ENCODE peak calls at places on chromosome 2, in eight cellular contexts. One of them, this sample, is unnamed. For H3K4me1, the result is how much of the 10 kb centered on the place peaks cover.

GRCh38 chr2:118994172-118994700 is 52.2 kb downstream of the MARCO start:
- DNase-seq in cardiac muscle cell: no peak
- DNase-seq in BE2C: no peak
- DNase-seq in uterus: no peak
- DNase-seq in tibial artery: peak
- DNase-seq in prostate gland: no peak
- DNase-seq in stomach: peak
- DNase-seq in IMR-90: no peak
- DNase-seq in this sample: no peak

GRCh38 chr2:166627893-166628292 is 133.8 kb upstream of the SCN7A start:
- DNase-seq in cardiac muscle cell: no peak
- DNase-seq in BE2C: no peak
- DNase-seq in uterus: no peak
- DNase-seq in tibial artery: no peak
- DNase-seq in prostate gland: no peak
- DNase-seq in stomach: no peak
- DNase-seq in IMR-90: peak
- DNase-seq in this sample: no peak

GRCh38 chr2:64708834-64709233 is 55.1 kb upstream of the SERTAD2 start:
- DNase-seq in cardiac muscle cell: no peak
- DNase-seq in BE2C: no peak
- DNase-seq in uterus: no peak
- DNase-seq in tibial artery: no peak
- DNase-seq in prostate gland: no peak
- DNase-seq in stomach: no peak
- DNase-seq in IMR-90: no peak
- DNase-seq in this sample: no peak

GRCh38 chr2:45668509-45668908 is 17.0 kb downstream of the PRKCE start:
- DNase-seq in cardiac muscle cell: no peak
- DNase-seq in BE2C: no peak
- DNase-seq in uterus: no peak
- DNase-seq in tibial artery: no peak
- DNase-seq in prostate gland: no peak
- DNase-seq in stomach: no peak
- DNase-seq in IMR-90: no peak
- DNase-seq in this sample: no peak

GRCh38 chr2:166179201-166179600 is 51.4 kb upstream of the SCN1A start:
- DNase-seq in cardiac muscle cell: peak
- DNase-seq in BE2C: no peak
- DNase-seq in uterus: no peak
- DNase-seq in tibial artery: no peak
- DNase-seq in prostate gland: no peak
- DNase-seq in stomach: no peak
- DNase-seq in IMR-90: peak
- DNase-seq in this sample: no peak

GRCh38 chr2:8144785-8145184 is 537.1 kb upstream of the ID2 start:
- DNase-seq in cardiac muscle cell: peak
- DNase-seq in BE2C: no peak
- DNase-seq in uterus: no peak
- DNase-seq in tibial artery: no peak
- DNase-seq in prostate gland: no peak
- DNase-seq in stomach: no peak
- DNase-seq in IMR-90: peak
- DNase-seq in this sample: no peak

GRCh38 chr2:148927010-148927409 is 52.0 kb downstream of the KIF5C start:
- DNase-seq in cardiac muscle cell: no peak
- DNase-seq in BE2C: no peak
- DNase-seq in uterus: no peak
- DNase-seq in tibial artery: no peak
- DNase-seq in prostate gland: no peak
- DNase-seq in stomach: no peak
- DNase-seq in IMR-90: no peak
- DNase-seq in this sample: peak

GRCh38 chr2:217223222-217223930 is 363.5 kb upstream of the TNP1 start:
- DNase-seq in cardiac muscle cell: peak
- DNase-seq in BE2C: no peak
- DNase-seq in uterus: no peak
- DNase-seq in tibial artery: no peak
- DNase-seq in prostate gland: no peak
- DNase-seq in stomach: no peak
- DNase-seq in IMR-90: peak
- DNase-seq in this sample: peak

GRCh38 chr2:105104208-105104731 is 66.4 kb downstream of the MRPS9 start:
- DNase-seq in cardiac muscle cell: peak
- DNase-seq in BE2C: no peak
- DNase-seq in uterus: no peak
- DNase-seq in tibial artery: no peak
- DNase-seq in prostate gland: no peak
- DNase-seq in stomach: no peak
- DNase-seq in IMR-90: peak
- DNase-seq in this sample: no peak

GRCh38 chr2:134446431-134447091 is 192.7 kb downstream of the MGAT5 start:
- DNase-seq in cardiac muscle cell: peak
- DNase-seq in BE2C: no peak
- DNase-seq in uterus: no peak
- DNase-seq in tibial artery: no peak
- DNase-seq in prostate gland: no peak
- DNase-seq in stomach: no peak
- DNase-seq in IMR-90: peak
- DNase-seq in this sample: no peak

GRCh38 chr2:190879474-190880373 is 897 bp upstream of the GLS start:
- DNase-seq in cardiac muscle cell: peak
- DNase-seq in BE2C: no peak
- DNase-seq in uterus: no peak
- DNase-seq in tibial artery: no peak
- DNase-seq in prostate gland: no peak
- DNase-seq in stomach: no peak
- DNase-seq in IMR-90: no peak
- DNase-seq in this sample: no peak

GRCh38 chr2:115549731-115550130 is 1107.3 kb downstream of the DPP10 start:
- DNase-seq in cardiac muscle cell: no peak
- DNase-seq in BE2C: no peak
- DNase-seq in uterus: no peak
- DNase-seq in tibial artery: no peak
- DNase-seq in prostate gland: no peak
- DNase-seq in stomach: no peak
- DNase-seq in IMR-90: no peak
- DNase-seq in this sample: no peak

DNA sequence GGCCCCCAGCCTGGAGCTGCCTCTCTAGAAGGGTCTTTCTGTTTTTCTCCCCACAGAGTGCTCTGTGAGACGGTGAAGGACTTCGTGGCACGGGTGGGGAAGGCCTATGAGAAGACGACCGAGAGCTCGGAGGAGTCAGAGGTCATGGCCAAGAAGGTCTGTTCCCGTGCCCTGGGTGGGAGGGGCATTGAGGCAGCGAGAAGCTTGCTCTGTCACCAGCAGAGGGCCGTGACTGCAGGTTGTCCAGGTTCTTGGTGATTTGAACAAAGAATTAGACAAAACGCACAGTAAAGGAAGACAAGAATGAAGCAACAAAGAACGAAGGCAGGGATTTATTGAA is 93.9 kb downstream of the DGKD start:
- DNase-seq in cardiac muscle cell: peak
- DNase-seq in BE2C: no peak
- DNase-seq in uterus: no peak
- DNase-seq in tibial artery: peak
- DNase-seq in prostate gland: no peak
- DNase-seq in stomach: no peak
- DNase-seq in IMR-90: no peak
- DNase-seq in this sample: no peak
- TF ChIP-seq CTCF in cardiac muscle cell: peak
- TF ChIP-seq CTCF in BE2C: peak
- TF ChIP-seq CTCF in uterus: no peak
- TF ChIP-seq CTCF in tibial artery: no peak
- TF ChIP-seq CTCF in prostate gland: no peak
- TF ChIP-seq CTCF in stomach: no peak
- TF ChIP-seq CTCF in IMR-90: peak
- TF ChIP-seq CTCF in this sample: peak

GRCh38 chr2:88753833-88754584 is 62.5 kb downstream of the RPIA start:
- DNase-seq in cardiac muscle cell: peak
- DNase-seq in BE2C: no peak
- DNase-seq in uterus: no peak
- DNase-seq in tibial artery: no peak
- DNase-seq in prostate gland: no peak
- DNase-seq in stomach: no peak
- DNase-seq in IMR-90: peak
- DNase-seq in this sample: no peak
- H3K4me1 ChIP-seq in cardiac muscle cell: under half
- H3K4me1 ChIP-seq in BE2C: under half
- H3K4me1 ChIP-seq in uterus: under half
- H3K4me1 ChIP-seq in tibial artery: under half
- H3K4me1 ChIP-seq in prostate gland: under half
- H3K4me1 ChIP-seq in stomach: under half
- H3K4me1 ChIP-seq in IMR-90: under half
- H3K4me1 ChIP-seq in this sample: under half

GRCh38 chr2:237136824-237137223 is 51.1 kb downstream of the COPS8 start:
- DNase-seq in cardiac muscle cell: no peak
- DNase-seq in BE2C: no peak
- DNase-seq in uterus: no peak
- DNase-seq in tibial artery: no peak
- DNase-seq in prostate gland: no peak
- DNase-seq in stomach: no peak
- DNase-seq in IMR-90: no peak
- DNase-seq in this sample: no peak

GRCh38 chr2:237139123-237139675 is 53.5 kb downstream of the COPS8 start:
- DNase-seq in cardiac muscle cell: no peak
- DNase-seq in BE2C: no peak
- DNase-seq in uterus: no peak
- DNase-seq in tibial artery: no peak
- DNase-seq in prostate gland: no peak
- DNase-seq in stomach: no peak
- DNase-seq in IMR-90: no peak
- DNase-seq in this sample: no peak

GRCh38 chr2:237134831-237135230 is 49.1 kb downstream of the COPS8 start:
- DNase-seq in cardiac muscle cell: no peak
- DNase-seq in BE2C: no peak
- DNase-seq in uterus: peak
- DNase-seq in tibial artery: no peak
- DNase-seq in prostate gland: no peak
- DNase-seq in stomach: no peak
- DNase-seq in IMR-90: no peak
- DNase-seq in this sample: no peak

GRCh38 chr2:237140689-237141285 is 55.1 kb downstream of the COPS8 start:
- DNase-seq in cardiac muscle cell: no peak
- DNase-seq in BE2C: no peak
- DNase-seq in uterus: peak
- DNase-seq in tibial artery: no peak
- DNase-seq in prostate gland: no peak
- DNase-seq in stomach: no peak
- DNase-seq in IMR-90: no peak
- DNase-seq in this sample: no peak

DNA sequence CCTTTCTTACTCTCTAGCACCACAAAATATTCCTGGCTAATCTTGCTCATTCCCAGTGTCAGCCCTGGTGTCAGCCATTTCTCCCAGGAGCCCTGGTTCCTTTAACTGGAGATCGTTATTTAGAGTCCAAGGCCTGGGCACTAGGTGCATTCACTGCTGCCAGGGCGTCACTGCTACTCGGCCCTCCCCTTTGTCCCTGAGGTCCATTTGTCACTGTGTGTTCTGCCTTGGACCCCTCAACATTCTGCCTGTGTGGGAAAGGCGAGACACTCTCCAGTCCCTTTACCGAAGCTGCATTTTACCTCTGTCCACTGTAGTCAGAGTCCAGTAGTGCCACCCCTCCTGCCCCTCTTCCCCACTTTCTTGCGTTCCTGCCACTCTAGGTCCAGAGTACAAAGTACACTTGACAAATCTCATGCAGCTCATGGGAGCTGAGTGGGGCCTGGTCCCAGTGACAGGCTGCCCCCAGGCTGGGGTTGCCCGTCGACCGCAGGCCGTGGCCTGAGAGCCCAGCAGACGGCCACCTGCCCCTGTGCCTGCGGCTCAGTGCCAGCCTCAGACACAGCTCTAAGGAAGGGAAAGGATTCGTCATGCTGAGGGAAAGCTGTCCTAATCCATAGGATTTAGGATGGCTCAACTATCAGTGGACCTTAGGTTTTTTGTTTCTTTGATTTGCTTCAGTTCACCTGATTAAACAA is 52.1 kb downstream of the COPS8 start:
- DNase-seq in cardiac muscle cell: no peak
- DNase-seq in BE2C: no peak
- DNase-seq in uterus: no peak
- DNase-seq in tibial artery: no peak
- DNase-seq in prostate gland: no peak
- DNase-seq in stomach: no peak
- DNase-seq in IMR-90: no peak
- DNase-seq in this sample: no peak
- TF ChIP-seq CTCF in cardiac muscle cell: no peak
- TF ChIP-seq CTCF in BE2C: no peak
- TF ChIP-seq CTCF in uterus: no peak
- TF ChIP-seq CTCF in tibial artery: no peak
- TF ChIP-seq CTCF in prostate gland: no peak
- TF ChIP-seq CTCF in stomach: no peak
- TF ChIP-seq CTCF in IMR-90: no peak
- TF ChIP-seq CTCF in this sample: no peak

GRCh38 chr2:239251971-239252370 is 148.8 kb downstream of the HDAC4 start:
- DNase-seq in cardiac muscle cell: no peak
- DNase-seq in BE2C: no peak
- DNase-seq in uterus: no peak
- DNase-seq in tibial artery: peak
- DNase-seq in prostate gland: no peak
- DNase-seq in stomach: no peak
- DNase-seq in IMR-90: no peak
- DNase-seq in this sample: no peak

GRCh38 chr2:239250216-239251071 is 150.4 kb downstream of the HDAC4 start:
- DNase-seq in cardiac muscle cell: no peak
- DNase-seq in BE2C: no peak
- DNase-seq in uterus: no peak
- DNase-seq in tibial artery: peak
- DNase-seq in prostate gland: no peak
- DNase-seq in stomach: no peak
- DNase-seq in IMR-90: no peak
- DNase-seq in this sample: no peak

GRCh38 chr2:239249048-239249447 is 151.8 kb downstream of the HDAC4 start:
- DNase-seq in cardiac muscle cell: no peak
- DNase-seq in BE2C: no peak
- DNase-seq in uterus: no peak
- DNase-seq in tibial artery: peak
- DNase-seq in prostate gland: no peak
- DNase-seq in stomach: no peak
- DNase-seq in IMR-90: no peak
- DNase-seq in this sample: no peak

GRCh38 chr2:239247401-239248245 is 153.2 kb downstream of the HDAC4 start:
- DNase-seq in cardiac muscle cell: no peak
- DNase-seq in BE2C: no peak
- DNase-seq in uterus: no peak
- DNase-seq in tibial artery: peak
- DNase-seq in prostate gland: no peak
- DNase-seq in stomach: no peak
- DNase-seq in IMR-90: no peak
- DNase-seq in this sample: no peak

DNA sequence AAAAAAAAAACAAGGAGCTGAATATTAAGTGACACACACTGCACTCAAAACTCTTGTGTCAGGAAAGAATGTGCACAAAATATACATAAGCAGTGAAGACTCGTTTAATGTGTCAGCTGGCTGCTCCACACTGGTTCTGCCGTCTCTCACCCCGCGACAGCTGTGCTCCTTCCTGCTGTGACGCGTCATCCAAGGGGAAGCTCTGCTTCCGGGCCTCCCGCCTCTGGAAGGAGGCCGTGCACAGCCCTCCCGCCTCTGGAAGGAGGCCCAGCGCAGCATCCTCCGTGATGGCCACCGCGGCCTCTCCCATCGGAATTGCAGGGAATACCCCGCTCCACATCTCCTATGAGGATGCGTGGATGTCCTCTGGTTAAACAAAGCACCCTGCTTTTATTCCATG is 151.0 kb downstream of the HDAC4 start:
- DNase-seq in cardiac muscle cell: peak
- DNase-seq in BE2C: peak
- DNase-seq in uterus: peak
- DNase-seq in tibial artery: peak
- DNase-seq in prostate gland: no peak
- DNase-seq in stomach: peak
- DNase-seq in IMR-90: peak
- DNase-seq in this sample: peak
- H3K4me1 ChIP-seq in cardiac muscle cell: under half
- H3K4me1 ChIP-seq in BE2C: under half
- H3K4me1 ChIP-seq in uterus: under half
- H3K4me1 ChIP-seq in tibial artery: under half
- H3K4me1 ChIP-seq in prostate gland: under half
- H3K4me1 ChIP-seq in stomach: half or more
- H3K4me1 ChIP-seq in IMR-90: under half
- H3K4me1 ChIP-seq in this sample: half or more